ENCODE peak calls at places on chromosomes 4 and X, in nine cellular contexts. One of them, this sample, is unnamed.
A peak's percentile ranks its signal among the peaks of the same experiment; 100 is the strongest.

GRCh38 chrX:154437971-154438893 is 1.3 kb downstream of the GDI1 start:
- DNase-seq in activated effector memory CD4-positive, alpha-beta T cell treated with Interleukin-2 at 50 U/mL for 16 hours: no peak
- DNase-seq in psoas muscle: no peak
- DNase-seq in GM12865: no peak
- DNase-seq in cardiac fibroblast: no peak
- DNase-seq in choroid plexus epithelial cell: no peak
- DNase-seq in central memory CD8-positive, alpha-beta T cell: no peak
- DNase-seq in RWPE1: no peak
- DNase-seq in COR-L47: no peak
- DNase-seq in this sample: no peak

GRCh38 chrX:39814391-39814790 is 283.4 kb downstream of the BCOR start:
- DNase-seq in central memory CD8-positive, alpha-beta T cell: peak; percentile 17
- DNase-seq in RWPE1: peak; percentile 12
- DNase-seq in GM12865: peak; percentile 57
- DNase-seq in psoas muscle: no peak
- DNase-seq in choroid plexus epithelial cell: no peak
- DNase-seq in cardiac fibroblast: peak; percentile 53
- DNase-seq in COR-L47: peak; percentile 18
- DNase-seq in activated effector memory CD4-positive, alpha-beta T cell treated with Interleukin-2 at 50 U/mL for 16 hours: no peak
- DNase-seq in this sample: no peak

GRCh38 chr4:8920969-8921368 is 49.3 kb upstream of the HMX1 start:
- DNase-seq in psoas muscle: no peak
- DNase-seq in GM12865: no peak
- DNase-seq in RWPE1: no peak
- DNase-seq in choroid plexus epithelial cell: no peak
- DNase-seq in activated effector memory CD4-positive, alpha-beta T cell treated with Interleukin-2 at 50 U/mL for 16 hours: no peak
- DNase-seq in central memory CD8-positive, alpha-beta T cell: peak; percentile 7
- DNase-seq in cardiac fibroblast: no peak
- DNase-seq in COR-L47: no peak
- DNase-seq in this sample: no peak

GRCh38 chrX:19174401-19175025 is 52.2 kb upstream of the ADGRG2 start:
- DNase-seq in GM12865: no peak
- DNase-seq in psoas muscle: peak; percentile 18
- DNase-seq in RWPE1: peak; percentile 38
- DNase-seq in activated effector memory CD4-positive, alpha-beta T cell treated with Interleukin-2 at 50 U/mL for 16 hours: no peak
- DNase-seq in central memory CD8-positive, alpha-beta T cell: no peak
- DNase-seq in choroid plexus epithelial cell: peak; percentile 15
- DNase-seq in cardiac fibroblast: peak; percentile 71
- DNase-seq in COR-L47: no peak
- DNase-seq in this sample: no peak

GRCh38 chr4:81470456-81471327 is 1.0 kb downstream of the RASGEF1B start:
- DNase-seq in psoas muscle: no peak
- DNase-seq in cardiac fibroblast: peak; percentile 16
- DNase-seq in central memory CD8-positive, alpha-beta T cell: peak; percentile 25
- DNase-seq in activated effector memory CD4-positive, alpha-beta T cell treated with Interleukin-2 at 50 U/mL for 16 hours: peak; percentile 19
- DNase-seq in GM12865: no peak
- DNase-seq in choroid plexus epithelial cell: peak; percentile 23
- DNase-seq in COR-L47: peak; percentile 26
- DNase-seq in RWPE1: no peak
- DNase-seq in this sample: peak; percentile 16

GRCh38 chr4:127261476-127261875 is 371.3 kb upstream of the INTU start:
- DNase-seq in activated effector memory CD4-positive, alpha-beta T cell treated with Interleukin-2 at 50 U/mL for 16 hours: no peak
- DNase-seq in central memory CD8-positive, alpha-beta T cell: no peak
- DNase-seq in choroid plexus epithelial cell: peak; percentile 12
- DNase-seq in GM12865: no peak
- DNase-seq in psoas muscle: no peak
- DNase-seq in RWPE1: no peak
- DNase-seq in COR-L47: no peak
- DNase-seq in cardiac fibroblast: no peak
- DNase-seq in this sample: no peak

GRCh38 chr4:4990857-4991540 is 28.3 kb downstream of the CYTL1 start:
- DNase-seq in choroid plexus epithelial cell: peak; percentile 61
- DNase-seq in psoas muscle: peak; percentile 89
- DNase-seq in central memory CD8-positive, alpha-beta T cell: no peak
- DNase-seq in COR-L47: no peak
- DNase-seq in cardiac fibroblast: peak; percentile 54
- DNase-seq in activated effector memory CD4-positive, alpha-beta T cell treated with Interleukin-2 at 50 U/mL for 16 hours: no peak
- DNase-seq in GM12865: no peak
- DNase-seq in RWPE1: peak; percentile 38
- DNase-seq in this sample: no peak

GRCh38 chrX:20477836-20478532 is 211.3 kb upstream of the RPS6KA3 start:
- DNase-seq in RWPE1: no peak
- DNase-seq in psoas muscle: no peak
- DNase-seq in cardiac fibroblast: no peak
- DNase-seq in central memory CD8-positive, alpha-beta T cell: no peak
- DNase-seq in choroid plexus epithelial cell: no peak
- DNase-seq in GM12865: no peak
- DNase-seq in COR-L47: peak; percentile 79
- DNase-seq in activated effector memory CD4-positive, alpha-beta T cell treated with Interleukin-2 at 50 U/mL for 16 hours: no peak
- DNase-seq in this sample: no peak

GRCh38 chrX:115023139-115023538 is 5.7 kb upstream of the IL13RA2 start:
- DNase-seq in central memory CD8-positive, alpha-beta T cell: no peak
- DNase-seq in choroid plexus epithelial cell: peak; percentile 52
- DNase-seq in cardiac fibroblast: peak; percentile 72
- DNase-seq in GM12865: no peak
- DNase-seq in COR-L47: no peak
- DNase-seq in RWPE1: peak; percentile 49
- DNase-seq in activated effector memory CD4-positive, alpha-beta T cell treated with Interleukin-2 at 50 U/mL for 16 hours: no peak
- DNase-seq in psoas muscle: no peak
- DNase-seq in this sample: no peak

GRCh38 chrX:97070346-97070745 is 186.6 kb downstream of the RPA4 start:
- DNase-seq in COR-L47: no peak
- DNase-seq in cardiac fibroblast: peak; percentile 45
- DNase-seq in central memory CD8-positive, alpha-beta T cell: no peak
- DNase-seq in choroid plexus epithelial cell: peak; percentile 11
- DNase-seq in GM12865: no peak
- DNase-seq in RWPE1: no peak
- DNase-seq in activated effector memory CD4-positive, alpha-beta T cell treated with Interleukin-2 at 50 U/mL for 16 hours: no peak
- DNase-seq in psoas muscle: no peak
- DNase-seq in this sample: no peak

GRCh38 chr4:97395980-97396562 is 747.2 kb downstream of the STPG2 start:
- DNase-seq in COR-L47: peak; percentile 52
- DNase-seq in GM12865: no peak
- DNase-seq in RWPE1: no peak
- DNase-seq in psoas muscle: no peak
- DNase-seq in activated effector memory CD4-positive, alpha-beta T cell treated with Interleukin-2 at 50 U/mL for 16 hours: no peak
- DNase-seq in central memory CD8-positive, alpha-beta T cell: no peak
- DNase-seq in choroid plexus epithelial cell: no peak
- DNase-seq in cardiac fibroblast: no peak
- DNase-seq in this sample: no peak

GRCh38 chrX:11423362-11423818 is 130.2 kb downstream of the AMELX start:
- DNase-seq in RWPE1: no peak
- DNase-seq in activated effector memory CD4-positive, alpha-beta T cell treated with Interleukin-2 at 50 U/mL for 16 hours: no peak
- DNase-seq in COR-L47: no peak
- DNase-seq in choroid plexus epithelial cell: peak; percentile 83
- DNase-seq in GM12865: peak; percentile 80
- DNase-seq in psoas muscle: peak; percentile 15
- DNase-seq in cardiac fibroblast: peak; percentile 81
- DNase-seq in central memory CD8-positive, alpha-beta T cell: no peak
- DNase-seq in this sample: no peak

GRCh38 chrX:19579485-19579884 is 64.2 kb upstream of the MAP3K15 start:
- DNase-seq in RWPE1: peak; percentile 2
- DNase-seq in psoas muscle: no peak
- DNase-seq in COR-L47: no peak
- DNase-seq in choroid plexus epithelial cell: peak; percentile 33
- DNase-seq in central memory CD8-positive, alpha-beta T cell: no peak
- DNase-seq in activated effector memory CD4-positive, alpha-beta T cell treated with Interleukin-2 at 50 U/mL for 16 hours: no peak
- DNase-seq in GM12865: no peak
- DNase-seq in cardiac fibroblast: peak; percentile 70
- DNase-seq in this sample: no peak

GRCh38 chr4:168408620-168409019 is 71.7 kb downstream of the DDX60L start:
- DNase-seq in activated effector memory CD4-positive, alpha-beta T cell treated with Interleukin-2 at 50 U/mL for 16 hours: no peak
- DNase-seq in RWPE1: peak; percentile 70
- DNase-seq in choroid plexus epithelial cell: peak; percentile 92
- DNase-seq in cardiac fibroblast: peak; percentile 93
- DNase-seq in psoas muscle: peak; percentile 38
- DNase-seq in COR-L47: peak; percentile 78
- DNase-seq in GM12865: no peak
- DNase-seq in central memory CD8-positive, alpha-beta T cell: no peak
- DNase-seq in this sample: peak; percentile 74

GRCh38 chrX:41085883-41086626 is 810 bp downstream of the USP9X start:
- DNase-seq in choroid plexus epithelial cell: peak; percentile 42
- DNase-seq in cardiac fibroblast: peak; percentile 40
- DNase-seq in COR-L47: peak; percentile 14
- DNase-seq in activated effector memory CD4-positive, alpha-beta T cell treated with Interleukin-2 at 50 U/mL for 16 hours: peak; percentile 20
- DNase-seq in RWPE1: peak; percentile 44
- DNase-seq in GM12865: peak; percentile 63
- DNase-seq in psoas muscle: peak; percentile 55
- DNase-seq in central memory CD8-positive, alpha-beta T cell: peak; percentile 15
- DNase-seq in this sample: no peak

GRCh38 chrX:139113682-139114081 is 402.2 kb upstream of the FGF13 start:
- DNase-seq in RWPE1: no peak
- DNase-seq in central memory CD8-positive, alpha-beta T cell: no peak
- DNase-seq in cardiac fibroblast: no peak
- DNase-seq in choroid plexus epithelial cell: no peak
- DNase-seq in psoas muscle: no peak
- DNase-seq in GM12865: no peak
- DNase-seq in activated effector memory CD4-positive, alpha-beta T cell treated with Interleukin-2 at 50 U/mL for 16 hours: no peak
- DNase-seq in COR-L47: no peak
- DNase-seq in this sample: peak; percentile 37

GRCh38 chrX:323721-324628 is 5.4 kb upstream of the GTPBP6 start:
- DNase-seq in psoas muscle: peak; percentile 27
- DNase-seq in activated effector memory CD4-positive, alpha-beta T cell treated with Interleukin-2 at 50 U/mL for 16 hours: peak; percentile 33
- DNase-seq in COR-L47: no peak
- DNase-seq in RWPE1: no peak
- DNase-seq in GM12865: peak; percentile 64
- DNase-seq in central memory CD8-positive, alpha-beta T cell: no peak
- DNase-seq in choroid plexus epithelial cell: peak; percentile 89
- DNase-seq in cardiac fibroblast: peak; percentile 63
- DNase-seq in this sample: no peak

GRCh38 chr4:176492648-176493302 is 173.0 kb downstream of the SPCS3 start:
- DNase-seq in GM12865: peak; percentile 78
- DNase-seq in COR-L47: no peak
- DNase-seq in psoas muscle: no peak
- DNase-seq in choroid plexus epithelial cell: peak; percentile 22
- DNase-seq in activated effector memory CD4-positive, alpha-beta T cell treated with Interleukin-2 at 50 U/mL for 16 hours: no peak
- DNase-seq in central memory CD8-positive, alpha-beta T cell: no peak
- DNase-seq in cardiac fibroblast: peak; percentile 56
- DNase-seq in RWPE1: no peak
- DNase-seq in this sample: no peak

GRCh38 chr4:11397819-11398610 is 30.7 kb downstream of the HS3ST1 start:
- DNase-seq in COR-L47: no peak
- DNase-seq in GM12865: peak; percentile 58
- DNase-seq in activated effector memory CD4-positive, alpha-beta T cell treated with Interleukin-2 at 50 U/mL for 16 hours: no peak
- DNase-seq in central memory CD8-positive, alpha-beta T cell: no peak
- DNase-seq in choroid plexus epithelial cell: no peak
- DNase-seq in psoas muscle: no peak
- DNase-seq in cardiac fibroblast: no peak
- DNase-seq in RWPE1: no peak
- DNase-seq in this sample: no peak

GRCh38 chr4:98209111-98209510 is 52.1 kb upstream of the RAP1GDS1 start:
- DNase-seq in activated effector memory CD4-positive, alpha-beta T cell treated with Interleukin-2 at 50 U/mL for 16 hours: no peak
- DNase-seq in choroid plexus epithelial cell: no peak
- DNase-seq in COR-L47: no peak
- DNase-seq in RWPE1: no peak
- DNase-seq in psoas muscle: no peak
- DNase-seq in cardiac fibroblast: no peak
- DNase-seq in GM12865: no peak
- DNase-seq in central memory CD8-positive, alpha-beta T cell: no peak
- DNase-seq in this sample: no peak

GRCh38 chr4:77025643-77026321 is 50.0 kb downstream of the CCNI start:
- DNase-seq in COR-L47: no peak
- DNase-seq in RWPE1: no peak
- DNase-seq in central memory CD8-positive, alpha-beta T cell: no peak
- DNase-seq in psoas muscle: no peak
- DNase-seq in activated effector memory CD4-positive, alpha-beta T cell treated with Interleukin-2 at 50 U/mL for 16 hours: no peak
- DNase-seq in choroid plexus epithelial cell: peak; percentile 59
- DNase-seq in GM12865: peak; percentile 49
- DNase-seq in cardiac fibroblast: peak; percentile 73
- DNase-seq in this sample: no peak

GRCh38 chr4:184815046-184815877 is 10.5 kb downstream of the ACSL1 start:
- DNase-seq in psoas muscle: peak; percentile 77
- DNase-seq in central memory CD8-positive, alpha-beta T cell: no peak
- DNase-seq in COR-L47: peak; percentile 85
- DNase-seq in choroid plexus epithelial cell: peak; percentile 95
- DNase-seq in GM12865: peak; percentile 91
- DNase-seq in cardiac fibroblast: peak; percentile 85
- DNase-seq in RWPE1: peak; percentile 96
- DNase-seq in activated effector memory CD4-positive, alpha-beta T cell treated with Interleukin-2 at 50 U/mL for 16 hours: no peak
- DNase-seq in this sample: peak; percentile 30

This sample was measured in NCI-H446.